ENCODE peak calls at places on chromosomes 5 and 9, in five cellular contexts. X is transverse colon, P is AG08396, C is PC-3, Z is endodermal cell. B is an unnamed sample.

GRCh38 chr5:36237756-36238155 is 4.0 kb downstream of the NADK2 start:
- DNase-seq in C (peak; percentile 81), X (no peak), Z (no peak), P (no peak), B (no peak)

GRCh38 chr9:133126697-133127339 is 5.8 kb upstream of the RALGDS start:
- DNase-seq in P (no peak), X (peak; percentile 12), Z (no peak), C (no peak), B (no peak)

GRCh38 chr9:90047828-90048227 is 443.0 kb downstream of the GADD45G start:
- DNase-seq in X (no peak), P (no peak), Z (no peak), C (no peak), B (no peak)

GRCh38 chr5:61228691-61229280 is 66.5 kb upstream of the SMIM15 start:
- DNase-seq in X (no peak), C (no peak), Z (no peak), P (no peak), B (peak; percentile 67)

GRCh38 chr5:157148734-157149615 is 6.3 kb upstream of the MED7 start:
- DNase-seq in Z (peak; percentile 89), C (peak; percentile 95), P (peak; percentile 68), X (peak; percentile 72), B (peak; percentile 46)

GRCh38 chr5:67211926-67212325 is 15.3 kb upstream of the CD180 start:
- DNase-seq in P (peak; percentile 39), C (peak; percentile 70), Z (no peak), X (no peak), B (peak; percentile 44)

GRCh38 chr9:69143291-69143690 is 30.8 kb upstream of the TJP2 start:
- DNase-seq in C (peak; percentile 16), P (no peak), X (no peak), Z (no peak), B (no peak)

GRCh38 chr5:83475540-83476469 is 4.3 kb downstream of the VCAN start:
- DNase-seq in X (no peak), Z (no peak), C (peak; percentile 66), P (peak; percentile 73), B (no peak)

GRCh38 chr5:14048434-14048833 is 94.7 kb upstream of the TRIO start:
- DNase-seq in Z (no peak), P (no peak), X (no peak), C (no peak), B (no peak)

GRCh38 chr5:133361922-133362321 is 250.4 kb downstream of the FSTL4 start:
- DNase-seq in X (no peak), Z (no peak), C (no peak), P (no peak), B (no peak)

GRCh38 chr5:73378070-73378469 is 70.5 kb downstream of the FOXD1 start:
- DNase-seq in Z (peak; percentile 59), P (no peak), X (no peak), C (no peak), B (no peak)

GRCh38 chr9:84917366-84918063 is 248.0 kb downstream of the NTRK2 start:
- DNase-seq in P (no peak), X (peak; percentile 62), C (no peak), Z (no peak), B (no peak)

GRCh38 chr5:1536298-1537165 is 12.8 kb upstream of the LPCAT1 start:
- DNase-seq in P (no peak), X (peak; percentile 40), Z (peak; percentile 29), C (no peak), B (no peak)

GRCh38 chr5:5886812-5887486 is 464.5 kb downstream of the ICE1 start:
- DNase-seq in P (no peak), C (peak; percentile 87), X (peak; percentile 19), Z (peak; percentile 89), B (peak; percentile 15)

GRCh38 chr5:78778538-78778937 is 130.0 kb upstream of the LHFPL2 start:
- DNase-seq in P (no peak), Z (no peak), X (no peak), C (peak; percentile 17), B (no peak)

GRCh38 chr9:136985027-136985602 is 2.3 kb downstream of the LCNL1 start:
- DNase-seq in C (no peak), X (no peak), Z (peak; percentile 74), P (no peak), B (no peak)

GRCh38 chr9:132068604-132069003 is 11.1 kb downstream of the MED27 start:
- DNase-seq in C (no peak), X (no peak), P (no peak), Z (no peak), B (no peak)

GRCh38 chr5:175129121-175129520 is 314.9 kb downstream of the DRD1 start:
- DNase-seq in P (no peak), X (no peak), Z (peak; percentile 53), C (no peak), B (no peak)

GRCh38 chr5:180631549-180632392 is 17.6 kb downstream of the FLT4 start:
- DNase-seq in X (no peak), C (no peak), P (no peak), Z (no peak), B (no peak)

GRCh38 chr5:111411321-111411720 is 101.0 kb downstream of the STARD4 start:
- DNase-seq in P (no peak), C (no peak), X (no peak), Z (no peak), B (no peak)

GRCh38 chr5:156421798-156422197 is 94.8 kb downstream of the SGCD start:
- DNase-seq in X (no peak), P (no peak), Z (no peak), C (no peak), B (no peak)

GRCh38 chr9:20557890-20558608 is 64.2 kb downstream of the MLLT3 start:
- DNase-seq in C (no peak), X (peak; percentile 20), P (no peak), Z (no peak), B (no peak)

B was measured in H54.